ENCODE peak calls at places on chromosome 22, in ten cellular contexts. Q, N, T, E, Z, D, C, O, S and M are unnamed samples.

GRCh38 chr22:41499624-41500280 is 30.8 kb downstream of the ACO2 start:
- DNase-seq in T (no peak), C (no peak), D (no peak), Z (no peak), S (no peak), Q (no peak), N (no peak), O (no peak), E (no peak), M (no peak)

GRCh38 chr22:29048822-29049654 is 12.6 kb downstream of the C22orf31 start:
- DNase-seq in S (no peak), Z (no peak), O (no peak), T (no peak), Q (no peak), C (no peak), D (no peak), E (no peak), N (no peak), M (no peak)

GRCh38 chr22:45292675-45293402 is 8.1 kb downstream of the UPK3A start:
- DNase-seq in S (no peak), C (no peak), N (no peak), O (no peak), D (no peak), E (no peak), Z (no peak), Q (no peak), T (no peak), M (no peak)

GRCh38 chr22:40028098-40028425 is 33.3 kb downstream of the FAM83F start:
- DNase-seq in N (no peak), S (no peak), E (no peak), Q (no peak), Z (no peak), T (no peak), C (no peak), O (no peak), D (no peak), M (no peak)

GRCh38 chr22:42752230-42752746 is 31.6 kb upstream of the A4GALT start:
- DNase-seq in Q (no peak), D (no peak), C (no peak), E (no peak), Z (no peak), N (no peak), S (no peak), T (no peak), O (no peak), M (peak; percentile 89)

GRCh38 chr22:19526702-19527111 is 2.5 kb upstream of the CLDN5 start:
- DNase-seq in D (no peak), O (no peak), Z (no peak), S (no peak), N (no peak), C (no peak), T (no peak), Q (no peak), E (no peak), M (no peak)

GRCh38 chr22:35023692-35024363 is 42.1 kb upstream of the ISX start:
- DNase-seq in Z (peak; percentile 5), T (no peak), E (peak; percentile 60), S (peak; percentile 71), O (peak; percentile 92), D (no peak), Q (peak; percentile 91), C (peak; percentile 84), N (peak; percentile 37), M (no peak)

GRCh38 chr22:45478108-45478771 is 24.4 kb upstream of the FBLN1 start:
- DNase-seq in T (peak; percentile 89), S (no peak), D (peak; percentile 99), N (peak; percentile 90), C (no peak), O (no peak), Q (no peak), E (no peak), Z (peak; percentile 64), M (no peak)

GRCh38 chr22:44697423-44698179 is 4.4 kb upstream of the PRR5 start:
- DNase-seq in Z (peak; percentile 43), Q (peak; percentile 93), C (no peak), T (peak; percentile 27), S (peak; percentile 87), E (peak; percentile 72), N (peak; percentile 74), O (peak; percentile 96), D (no peak), M (no peak)

GRCh38 chr22:17592201-17592600 is 28.9 kb downstream of the SLC25A18 start:
- DNase-seq in Z (no peak), E (no peak), D (no peak), Q (no peak), N (no peak), O (peak; percentile 54), T (no peak), C (peak; percentile 21), S (no peak), M (no peak)

GRCh38 chr22:20887375-20887774 is 28.6 kb downstream of the SNAP29 start:
- DNase-seq in C (peak; percentile 18), T (no peak), E (no peak), Z (peak; percentile 59), D (no peak), S (no peak), Q (no peak), N (no peak), O (no peak), M (no peak)

GRCh38 chr22:23904855-23905254 is 10.7 kb downstream of the MIF start:
- DNase-seq in D (no peak), Z (no peak), C (peak; percentile 89), S (no peak), T (no peak), Q (no peak), N (no peak), E (no peak), O (no peak), M (no peak)

GRCh38 chr22:19710769-19711106 is 3.6 kb upstream of the SEPTIN5 start:
- DNase-seq in Z (no peak), C (peak; percentile 48), Q (no peak), O (no peak), S (no peak), N (no peak), E (no peak), T (no peak), D (no peak), M (no peak)

GRCh38 chr22:41226728-41227655 is 13.7 kb downstream of the CHADL start:
- DNase-seq in E (no peak), Q (no peak), C (no peak), O (no peak), D (no peak), T (no peak), Z (no peak), N (no peak), S (no peak), M (no peak)

GRCh38 chr22:29871684-29872083 is 11.3 kb upstream of the MTMR3 start:
- DNase-seq in Q (no peak), C (no peak), N (no peak), O (no peak), Z (no peak), S (no peak), E (peak; percentile 98), D (no peak), T (no peak), M (no peak)

GRCh38 chr22:47288640-47289039 is 526.2 kb downstream of the TBC1D22A start:
- DNase-seq in E (no peak), S (no peak), T (no peak), C (no peak), Q (no peak), D (no peak), Z (no peak), O (peak; percentile 75), N (no peak), M (no peak)

GRCh38 chr22:41469218-41469851 is 418 bp downstream of the ACO2 start:
- DNase-seq in E (peak; percentile 45), N (no peak), C (no peak), O (no peak), S (peak; percentile 54), Q (peak; percentile 86), D (no peak), T (no peak), Z (no peak), M (no peak)

GRCh38 chr22:32477608-32478007 is 3.0 kb downstream of the FBXO7 start:
- DNase-seq in Q (no peak), E (no peak), S (no peak), D (no peak), N (no peak), O (no peak), C (no peak), Z (no peak), T (no peak), M (no peak)
- H3K4me3 ChIP-seq in Q (no peak overlapping the region), E (no peak overlapping the region), S (no peak overlapping the region), D (no peak overlapping the region), N (no peak overlapping the region), O (no peak overlapping the region), C (peak overlapping the region; percentile 81), Z (no peak overlapping the region), T (no peak overlapping the region), M (no peak overlapping the region)

GRCh38 chr22:38927033-38927789 is 30.2 kb upstream of the APOBEC3A start:
- DNase-seq in D (no peak), Z (peak; percentile 27), Q (peak; percentile 88), N (peak; percentile 38), S (peak; percentile 85), C (peak; percentile 90), E (peak; percentile 77), T (no peak), O (peak; percentile 90), M (no peak)
- TF ChIP-seq CTCF in D (peak; percentile 88), Z (peak; percentile 74), Q (peak; percentile 77), N (peak; percentile 62), S (peak; percentile 75), C (peak; percentile 67), E (peak; percentile 75), T (peak; percentile 75), O (no peak), M (peak; percentile 77)

DNA sequence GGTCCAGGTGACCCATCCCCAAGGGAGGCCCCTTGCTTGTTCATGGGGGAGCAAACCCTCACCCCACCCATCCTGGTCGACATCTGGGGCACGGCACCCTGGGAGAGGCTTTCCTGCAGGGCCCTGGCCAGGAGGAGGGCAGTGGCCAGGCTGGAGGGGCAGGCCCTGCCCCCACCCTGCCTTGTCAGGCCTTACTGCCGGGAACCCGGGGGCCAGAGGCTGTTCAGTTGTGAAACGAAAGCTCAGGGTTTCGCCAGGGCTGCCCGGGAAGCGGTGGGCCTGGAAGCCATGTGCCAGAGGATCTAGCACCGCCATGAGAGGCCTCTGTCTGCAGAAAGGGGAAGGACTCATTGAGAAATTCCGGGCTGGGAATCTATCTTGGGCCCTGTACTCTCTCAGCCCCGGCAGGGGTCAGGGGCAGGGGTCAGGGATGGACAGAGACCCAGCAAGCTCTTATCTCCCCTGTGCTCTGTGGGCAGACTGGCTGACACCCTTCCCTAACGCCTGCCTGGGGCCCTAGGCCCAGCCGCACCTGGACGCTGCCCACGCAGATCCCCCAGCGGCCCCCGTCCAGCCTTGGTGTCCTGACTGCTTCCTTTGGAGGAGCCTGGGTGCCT is 6.3 kb downstream of the PIM3 start:
- DNase-seq in C (peak; percentile 89), E (no peak), Z (no peak), O (peak; percentile 92), S (peak; percentile 66), N (peak; percentile 59), Q (peak; percentile 30), T (no peak), D (no peak), M (no peak)
- H3K4me3 ChIP-seq in C (no peak overlapping the region), E (no peak overlapping the region), Z (no peak overlapping the region), O (no peak overlapping the region), S (peak overlapping the region; percentile 14), N (no peak overlapping the region), Q (no peak overlapping the region), T (no peak overlapping the region), D (no peak overlapping the region), M (peak overlapping the region; percentile 26)

DNA sequence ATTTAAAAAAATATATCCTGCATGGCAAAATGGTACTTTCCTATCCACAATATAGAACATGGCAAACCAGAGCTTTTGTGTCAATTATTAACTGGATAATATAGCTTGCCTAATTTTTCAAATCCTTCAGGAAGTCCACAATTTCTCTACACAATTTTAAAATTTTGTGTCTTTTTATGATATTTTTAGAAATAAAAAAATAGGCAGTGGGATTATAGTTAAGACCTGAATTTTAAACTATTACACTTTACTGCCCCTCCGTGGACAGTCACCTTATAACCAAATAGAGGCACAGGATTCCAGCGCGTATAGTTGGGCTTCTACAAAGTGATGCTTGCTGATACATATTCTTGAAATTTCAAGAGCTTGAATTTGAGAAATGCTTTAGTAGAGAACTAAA is 2.1 kb upstream of the DMC1 start:
- DNase-seq in Z (peak; percentile 53), D (no peak), C (no peak), T (no peak), E (peak; percentile 66), Q (peak; percentile 73), S (no peak), N (peak; percentile 61), O (no peak), M (peak; percentile 86)
- TF ChIP-seq CTCF in Z (no peak), D (peak; percentile 42), C (peak; percentile 57), T (peak; percentile 55), E (peak; percentile 72), Q (no peak), S (peak; percentile 20), N (peak; percentile 71), O (no peak), M (peak; percentile 67)